ENCODE peak calls at places on chromosomes 12 and 14, in six cellular contexts. One of them, this sample, is unnamed.

GRCh38 chr14:106318700-106319099 is 792.3 kb downstream of the TMEM121 start:
- DNase-seq in stomach: no peak
- DNase-seq in K562: peak; percentile 57
- DNase-seq in ovary: no peak
- DNase-seq in brain microvascular endothelial cell: no peak
- DNase-seq in GM23338: no peak
- DNase-seq in this sample: no peak

GRCh38 chr14:52272375-52272774 is 4.9 kb downstream of the PTGDR start:
- DNase-seq in stomach: no peak
- DNase-seq in K562: peak; percentile 5
- DNase-seq in ovary: no peak
- DNase-seq in brain microvascular endothelial cell: peak; percentile 56
- DNase-seq in GM23338: peak; percentile 70
- DNase-seq in this sample: no peak

GRCh38 chr12:68919581-68920239 is 13.3 kb downstream of the CPM start:
- DNase-seq in stomach: no peak
- DNase-seq in K562: no peak
- DNase-seq in ovary: no peak
- DNase-seq in brain microvascular endothelial cell: no peak
- DNase-seq in GM23338: no peak
- DNase-seq in this sample: no peak

GRCh38 chr14:75972729-75973480 is 8.9 kb downstream of the TGFB3 start:
- DNase-seq in stomach: no peak
- DNase-seq in K562: no peak
- DNase-seq in ovary: no peak
- DNase-seq in brain microvascular endothelial cell: no peak
- DNase-seq in GM23338: peak; percentile 24
- DNase-seq in this sample: no peak

GRCh38 chr12:55712700-55713415 is 3.0 kb upstream of the BLOC1S1 start:
- DNase-seq in stomach: no peak
- DNase-seq in K562: no peak
- DNase-seq in ovary: no peak
- DNase-seq in brain microvascular endothelial cell: no peak
- DNase-seq in GM23338: no peak
- DNase-seq in this sample: no peak

GRCh38 chr14:22656945-22657711 is 13.0 kb upstream of the OR6J1 start:
- DNase-seq in stomach: no peak
- DNase-seq in K562: no peak
- DNase-seq in ovary: no peak
- DNase-seq in brain microvascular endothelial cell: peak; percentile 57
- DNase-seq in GM23338: no peak
- DNase-seq in this sample: peak; percentile 51

GRCh38 chr12:88805286-88805685 is 225.0 kb upstream of the KITLG start:
- DNase-seq in stomach: no peak
- DNase-seq in K562: no peak
- DNase-seq in ovary: no peak
- DNase-seq in brain microvascular endothelial cell: no peak
- DNase-seq in GM23338: no peak
- DNase-seq in this sample: no peak

GRCh38 chr12:79688376-79689040 is 2.3 kb downstream of the PAWR start:
- DNase-seq in stomach: no peak
- DNase-seq in K562: no peak
- DNase-seq in ovary: no peak
- DNase-seq in brain microvascular endothelial cell: no peak
- DNase-seq in GM23338: no peak
- DNase-seq in this sample: no peak

GRCh38 chr14:105203701-105204100 is 22.6 kb upstream of the NUDT14 start:
- DNase-seq in stomach: no peak
- DNase-seq in K562: no peak
- DNase-seq in ovary: no peak
- DNase-seq in brain microvascular endothelial cell: no peak
- DNase-seq in GM23338: no peak
- DNase-seq in this sample: no peak

GRCh38 chr12:127485528-127485927 is 781.4 kb upstream of the TMEM132C start:
- DNase-seq in stomach: peak; percentile 58
- DNase-seq in K562: no peak
- DNase-seq in ovary: no peak
- DNase-seq in brain microvascular endothelial cell: peak; percentile 95
- DNase-seq in GM23338: no peak
- DNase-seq in this sample: peak; percentile 73

GRCh38 chr12:66693901-66694513 is 15.1 kb upstream of the GRIP1 start:
- DNase-seq in stomach: no peak
- DNase-seq in K562: peak; percentile 48
- DNase-seq in ovary: no peak
- DNase-seq in brain microvascular endothelial cell: peak; percentile 63
- DNase-seq in GM23338: peak; percentile 82
- DNase-seq in this sample: peak; percentile 44

GRCh38 chr14:30855345-30856037 is 18.9 kb upstream of the COCH start:
- DNase-seq in stomach: no peak
- DNase-seq in K562: no peak
- DNase-seq in ovary: no peak
- DNase-seq in brain microvascular endothelial cell: no peak
- DNase-seq in GM23338: no peak
- DNase-seq in this sample: no peak

GRCh38 chr12:123105427-123105826 is 45.5 kb downstream of the PITPNM2 start:
- DNase-seq in stomach: no peak
- DNase-seq in K562: no peak
- DNase-seq in ovary: no peak
- DNase-seq in brain microvascular endothelial cell: no peak
- DNase-seq in GM23338: peak; percentile 39
- DNase-seq in this sample: no peak

GRCh38 chr14:87264796-87265195 is 728.2 kb downstream of the GALC start:
- DNase-seq in stomach: no peak
- DNase-seq in K562: no peak
- DNase-seq in ovary: no peak
- DNase-seq in brain microvascular endothelial cell: no peak
- DNase-seq in GM23338: no peak
- DNase-seq in this sample: no peak

GRCh38 chr12:107544947-107545346 is 140.7 kb upstream of the PWP1 start:
- DNase-seq in stomach: no peak
- DNase-seq in K562: no peak
- DNase-seq in ovary: no peak
- DNase-seq in brain microvascular endothelial cell: no peak
- DNase-seq in GM23338: no peak
- DNase-seq in this sample: no peak

GRCh38 chr12:46268349-46268616 is 560 bp downstream of the SLC38A1 start:
- DNase-seq in stomach: no peak
- DNase-seq in K562: no peak
- DNase-seq in ovary: peak; percentile 40
- DNase-seq in brain microvascular endothelial cell: peak; percentile 6
- DNase-seq in GM23338: no peak
- DNase-seq in this sample: no peak

GRCh38 chr12:41663487-41664258 is 475.6 kb downstream of the PDZRN4 start:
- DNase-seq in stomach: no peak
- DNase-seq in K562: no peak
- DNase-seq in ovary: no peak
- DNase-seq in brain microvascular endothelial cell: no peak
- DNase-seq in GM23338: peak; percentile 80
- DNase-seq in this sample: no peak

GRCh38 chr14:105389534-105389933 is 8.8 kb upstream of the TEX22 start:
- DNase-seq in stomach: no peak
- DNase-seq in K562: no peak
- DNase-seq in ovary: no peak
- DNase-seq in brain microvascular endothelial cell: no peak
- DNase-seq in GM23338: no peak
- DNase-seq in this sample: no peak

GRCh38 chr12:21962236-21962635 is 21.0 kb upstream of the ABCC9 start:
- DNase-seq in stomach: no peak
- DNase-seq in K562: no peak
- DNase-seq in ovary: no peak
- DNase-seq in brain microvascular endothelial cell: peak; percentile 68
- DNase-seq in GM23338: no peak
- DNase-seq in this sample: no peak

GRCh38 chr12:126581655-126582054 is 1516.4 kb downstream of the AACS start:
- DNase-seq in stomach: no peak
- DNase-seq in K562: no peak
- DNase-seq in ovary: no peak
- DNase-seq in brain microvascular endothelial cell: no peak
- DNase-seq in GM23338: no peak
- DNase-seq in this sample: no peak

GRCh38 chr14:68724914-68725313 is 68.0 kb downstream of the ZFP36L1 start:
- DNase-seq in stomach: no peak
- DNase-seq in K562: no peak
- DNase-seq in ovary: no peak
- DNase-seq in brain microvascular endothelial cell: no peak
- DNase-seq in GM23338: no peak
- DNase-seq in this sample: no peak
- H3K4me3 ChIP-seq in stomach: no peak overlapping the region
- H3K4me3 ChIP-seq in K562: no peak overlapping the region
- H3K4me3 ChIP-seq in ovary: no peak overlapping the region
- H3K4me3 ChIP-seq in brain microvascular endothelial cell: no peak overlapping the region
- H3K4me3 ChIP-seq in GM23338: no peak overlapping the region
- H3K4me3 ChIP-seq in this sample: no peak overlapping the region

GRCh38 chr12:56716933-56717880 is 7.9 kb downstream of the NACA start:
- DNase-seq in stomach: no peak
- DNase-seq in K562: peak; percentile 54
- DNase-seq in ovary: no peak
- DNase-seq in brain microvascular endothelial cell: no peak
- DNase-seq in GM23338: no peak
- DNase-seq in this sample: no peak
- H3K36me3 ChIP-seq in stomach: peaks cover 82% of the 10 kb centered on the region
- H3K36me3 ChIP-seq in K562: peaks cover 96% of the 10 kb centered on the region
- H3K36me3 ChIP-seq in ovary: no peaks in the 10 kb centered on the region
- H3K36me3 ChIP-seq in brain microvascular endothelial cell: peaks cover 69% of the 10 kb centered on the region
- H3K36me3 ChIP-seq in GM23338: peaks cover 66% of the 10 kb centered on the region
- H3K36me3 ChIP-seq in this sample: peaks cover 5% of the 10 kb centered on the region

DNA sequence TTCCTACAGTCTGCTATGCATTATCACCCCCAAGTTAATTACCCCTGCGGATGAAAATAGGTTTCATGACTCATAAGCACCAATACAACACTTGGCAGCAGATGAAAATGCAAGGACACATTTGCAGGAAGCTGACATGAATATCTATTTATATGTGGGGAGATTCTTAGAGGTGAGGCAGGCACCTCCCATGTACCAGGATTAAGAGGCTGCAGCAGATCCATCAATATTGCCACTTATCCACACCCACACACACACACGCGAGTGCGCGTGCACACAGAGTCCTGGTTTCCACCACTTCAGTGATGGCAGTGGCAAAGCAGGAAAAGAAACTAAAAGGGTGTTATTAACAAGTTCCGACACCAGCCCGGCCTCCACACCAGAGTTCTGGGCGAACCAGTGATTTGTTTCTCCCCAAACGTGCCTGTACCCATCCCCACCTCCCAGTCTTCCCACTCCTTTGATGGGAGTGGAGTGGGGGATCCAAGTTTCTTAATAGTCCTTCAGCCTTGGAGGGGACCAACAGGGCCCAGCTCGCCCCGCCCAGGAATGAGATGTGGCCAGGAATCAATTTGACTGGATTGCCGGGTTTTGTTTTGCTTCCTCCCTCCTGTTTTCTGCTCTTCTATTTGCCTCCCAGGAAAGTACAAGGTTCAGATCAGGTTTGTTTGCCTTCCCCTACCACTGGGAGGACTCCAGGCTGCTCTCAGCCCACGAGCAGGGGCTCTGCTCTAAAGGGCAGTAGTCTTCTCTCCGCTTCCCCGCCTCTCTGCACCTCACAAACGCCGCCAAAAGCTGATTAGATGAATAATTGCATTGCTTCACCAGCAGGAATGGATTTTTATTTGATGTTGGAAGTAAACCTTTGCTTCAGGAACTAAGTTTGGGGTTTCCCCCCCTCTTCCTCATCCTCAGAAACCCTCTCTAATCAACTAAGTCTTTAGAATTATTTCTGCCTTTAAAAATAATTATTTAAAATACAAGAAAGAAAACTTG is 5.2 kb downstream of the IRF2BPL start:
- DNase-seq in stomach: peak; percentile 76
- DNase-seq in K562: no peak
- DNase-seq in ovary: peak; percentile 76
- DNase-seq in brain microvascular endothelial cell: no peak
- DNase-seq in GM23338: peak; percentile 71
- DNase-seq in this sample: no peak
- TF ChIP-seq CTCF in stomach: no peak
- TF ChIP-seq CTCF in K562: no peak
- TF ChIP-seq CTCF in ovary: peak; percentile 63
- TF ChIP-seq CTCF in brain microvascular endothelial cell: peak; percentile 51
- TF ChIP-seq CTCF in GM23338: peak; percentile 18
- TF ChIP-seq CTCF in this sample: peak; percentile 28

GRCh38 chr14:61346793-61347192 is 25.4 kb downstream of the PRKCH start:
- DNase-seq in stomach: no peak
- DNase-seq in K562: no peak
- DNase-seq in ovary: no peak
- DNase-seq in brain microvascular endothelial cell: no peak
- DNase-seq in GM23338: no peak
- DNase-seq in this sample: no peak
- H3K4me3 ChIP-seq in stomach: no peak overlapping the region
- H3K4me3 ChIP-seq in K562: no peak overlapping the region
- H3K4me3 ChIP-seq in ovary: no peak overlapping the region
- H3K4me3 ChIP-seq in brain microvascular endothelial cell: no peak overlapping the region
- H3K4me3 ChIP-seq in GM23338: no peak overlapping the region
- H3K4me3 ChIP-seq in this sample: no peak overlapping the region

GRCh38 chr12:131735153-131735456 is 24.2 kb downstream of the SFSWAP start:
- DNase-seq in stomach: no peak
- DNase-seq in K562: no peak
- DNase-seq in ovary: no peak
- DNase-seq in brain microvascular endothelial cell: no peak
- DNase-seq in GM23338: no peak
- DNase-seq in this sample: no peak

GRCh38 chr12:131732996-131733615 is 22.2 kb downstream of the SFSWAP start:
- DNase-seq in stomach: no peak
- DNase-seq in K562: no peak
- DNase-seq in ovary: no peak
- DNase-seq in brain microvascular endothelial cell: no peak
- DNase-seq in GM23338: no peak
- DNase-seq in this sample: no peak

GRCh38 chr12:131735863-131736806 is 25.2 kb downstream of the SFSWAP start:
- DNase-seq in stomach: no peak
- DNase-seq in K562: no peak
- DNase-seq in ovary: no peak
- DNase-seq in brain microvascular endothelial cell: no peak
- DNase-seq in GM23338: peak; percentile 21
- DNase-seq in this sample: no peak

GRCh38 chr12:131734336-131735152 is 23.7 kb downstream of the SFSWAP start:
- DNase-seq in stomach: no peak
- DNase-seq in K562: no peak
- DNase-seq in ovary: no peak
- DNase-seq in brain microvascular endothelial cell: no peak
- DNase-seq in GM23338: no peak
- DNase-seq in this sample: no peak

DNA sequence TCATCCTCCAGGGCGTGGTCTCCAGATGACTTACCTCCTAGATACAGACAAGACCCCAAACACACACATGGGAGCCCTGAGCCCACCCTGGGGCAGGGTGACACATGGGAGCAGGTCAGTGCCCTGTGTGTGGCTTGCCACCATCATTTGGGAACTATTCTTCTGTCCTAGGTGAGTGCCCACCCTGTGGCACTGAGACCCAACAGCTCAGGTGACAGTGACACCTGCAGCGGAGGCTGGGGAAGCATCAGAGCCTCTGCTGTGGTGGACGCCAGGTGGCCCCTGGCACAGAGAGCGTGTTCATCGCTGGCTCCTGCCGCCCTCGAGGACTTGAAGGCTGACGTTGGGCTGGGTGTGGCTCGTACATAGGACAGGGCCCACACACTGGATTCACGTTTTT is 23.0 kb downstream of the SFSWAP start:
- DNase-seq in stomach: no peak
- DNase-seq in K562: no peak
- DNase-seq in ovary: no peak
- DNase-seq in brain microvascular endothelial cell: no peak
- DNase-seq in GM23338: no peak
- DNase-seq in this sample: no peak
- H3K36me3 ChIP-seq in stomach: peaks cover 91% of the 10 kb centered on the region
- H3K36me3 ChIP-seq in K562: peaks cover 93% of the 10 kb centered on the region
- H3K36me3 ChIP-seq in ovary: no peaks in the 10 kb centered on the region
- H3K36me3 ChIP-seq in brain microvascular endothelial cell: peaks cover 54% of the 10 kb centered on the region
- H3K36me3 ChIP-seq in GM23338: peaks cover 21% of the 10 kb centered on the region
- H3K36me3 ChIP-seq in this sample: peaks cover 2% of the 10 kb centered on the region

This sample was measured in kidney epithelial cell.